ENCODE peak calls at places on chromosomes 6 and 20, in ten cellular contexts. One of them, this sample, is unnamed.
A peak's percentile ranks its signal among the peaks of the same experiment; 100 is the strongest.

GRCh38 chr6:70811788-70812187 is 144.1 kb downstream of the SMAP1 start:
- DNase-seq in adrenal gland: no peak
- DNase-seq in H1: no peak
- DNase-seq in body of pancreas: no peak
- DNase-seq in A549: no peak
- DNase-seq in GM12878: no peak
- DNase-seq in HepG2: no peak
- DNase-seq in thyroid gland: no peak
- DNase-seq in sigmoid colon: no peak
- DNase-seq in tibial nerve: no peak
- DNase-seq in this sample: no peak

GRCh38 chr20:56995635-56996075 is 270.8 kb downstream of the BMP7 start:
- DNase-seq in adrenal gland: no peak
- DNase-seq in H1: peak; percentile 49
- DNase-seq in body of pancreas: peak; percentile 21
- DNase-seq in A549: peak; percentile 45
- DNase-seq in GM12878: no peak
- DNase-seq in HepG2: peak; percentile 23
- DNase-seq in thyroid gland: peak; percentile 7
- DNase-seq in sigmoid colon: no peak
- DNase-seq in tibial nerve: no peak
- DNase-seq in this sample: no peak

GRCh38 chr6:45326698-45327417 is 1.3 kb upstream of the RUNX2 start:
- DNase-seq in adrenal gland: no peak
- DNase-seq in H1: no peak
- DNase-seq in body of pancreas: no peak
- DNase-seq in A549: no peak
- DNase-seq in GM12878: no peak
- DNase-seq in HepG2: no peak
- DNase-seq in thyroid gland: no peak
- DNase-seq in sigmoid colon: no peak
- DNase-seq in tibial nerve: no peak
- DNase-seq in this sample: no peak

GRCh38 chr20:4183361-4183760 is 168.0 kb upstream of the RNF24 start:
- DNase-seq in adrenal gland: no peak
- DNase-seq in H1: no peak
- DNase-seq in body of pancreas: no peak
- DNase-seq in A549: no peak
- DNase-seq in GM12878: no peak
- DNase-seq in HepG2: no peak
- DNase-seq in thyroid gland: no peak
- DNase-seq in sigmoid colon: peak; percentile 56
- DNase-seq in tibial nerve: no peak
- DNase-seq in this sample: no peak

GRCh38 chr6:45946352-45946751 is 69.3 kb downstream of the CLIC5 start:
- DNase-seq in adrenal gland: peak; percentile 24
- DNase-seq in H1: no peak
- DNase-seq in body of pancreas: peak; percentile 16
- DNase-seq in A549: no peak
- DNase-seq in GM12878: no peak
- DNase-seq in HepG2: peak; percentile 25
- DNase-seq in thyroid gland: peak; percentile 40
- DNase-seq in sigmoid colon: peak; percentile 67
- DNase-seq in tibial nerve: peak; percentile 26
- DNase-seq in this sample: no peak

GRCh38 chr20:23528867-23529431 is 38.0 kb downstream of the CST8 start:
- DNase-seq in adrenal gland: no peak
- DNase-seq in H1: no peak
- DNase-seq in body of pancreas: no peak
- DNase-seq in A549: no peak
- DNase-seq in GM12878: no peak
- DNase-seq in HepG2: no peak
- DNase-seq in thyroid gland: no peak
- DNase-seq in sigmoid colon: no peak
- DNase-seq in tibial nerve: no peak
- DNase-seq in this sample: no peak

GRCh38 chr6:20604159-20604558 is 69.9 kb downstream of the CDKAL1 start:
- DNase-seq in adrenal gland: no peak
- DNase-seq in H1: no peak
- DNase-seq in body of pancreas: no peak
- DNase-seq in A549: no peak
- DNase-seq in GM12878: no peak
- DNase-seq in HepG2: no peak
- DNase-seq in thyroid gland: no peak
- DNase-seq in sigmoid colon: no peak
- DNase-seq in tibial nerve: no peak
- DNase-seq in this sample: no peak

GRCh38 chr6:12103158-12103557 is 91.0 kb downstream of the HIVEP1 start:
- DNase-seq in adrenal gland: no peak
- DNase-seq in H1: no peak
- DNase-seq in body of pancreas: no peak
- DNase-seq in A549: no peak
- DNase-seq in GM12878: no peak
- DNase-seq in HepG2: no peak
- DNase-seq in thyroid gland: no peak
- DNase-seq in sigmoid colon: no peak
- DNase-seq in tibial nerve: no peak
- DNase-seq in this sample: no peak

GRCh38 chr6:130132286-130132701 is 90.5 kb downstream of the SAMD3 start:
- DNase-seq in adrenal gland: no peak
- DNase-seq in H1: no peak
- DNase-seq in body of pancreas: no peak
- DNase-seq in A549: no peak
- DNase-seq in GM12878: no peak
- DNase-seq in HepG2: no peak
- DNase-seq in thyroid gland: no peak
- DNase-seq in sigmoid colon: no peak
- DNase-seq in tibial nerve: no peak
- DNase-seq in this sample: no peak

GRCh38 chr6:82995066-82995465 is 70.6 kb downstream of the UBE3D start:
- DNase-seq in adrenal gland: no peak
- DNase-seq in H1: no peak
- DNase-seq in body of pancreas: no peak
- DNase-seq in A549: no peak
- DNase-seq in GM12878: no peak
- DNase-seq in HepG2: no peak
- DNase-seq in thyroid gland: no peak
- DNase-seq in sigmoid colon: no peak
- DNase-seq in tibial nerve: no peak
- DNase-seq in this sample: no peak

GRCh38 chr20:23544133-23544532 is 24.2 kb downstream of the CST9L start:
- DNase-seq in adrenal gland: no peak
- DNase-seq in H1: no peak
- DNase-seq in body of pancreas: no peak
- DNase-seq in A549: no peak
- DNase-seq in GM12878: no peak
- DNase-seq in HepG2: no peak
- DNase-seq in thyroid gland: no peak
- DNase-seq in sigmoid colon: no peak
- DNase-seq in tibial nerve: no peak
- DNase-seq in this sample: no peak

GRCh38 chr6:113558966-113559365 is 298.2 kb upstream of the MARCKS start:
- DNase-seq in adrenal gland: no peak
- DNase-seq in H1: no peak
- DNase-seq in body of pancreas: no peak
- DNase-seq in A549: no peak
- DNase-seq in GM12878: no peak
- DNase-seq in HepG2: no peak
- DNase-seq in thyroid gland: no peak
- DNase-seq in sigmoid colon: no peak
- DNase-seq in tibial nerve: no peak
- DNase-seq in this sample: no peak

DNA sequence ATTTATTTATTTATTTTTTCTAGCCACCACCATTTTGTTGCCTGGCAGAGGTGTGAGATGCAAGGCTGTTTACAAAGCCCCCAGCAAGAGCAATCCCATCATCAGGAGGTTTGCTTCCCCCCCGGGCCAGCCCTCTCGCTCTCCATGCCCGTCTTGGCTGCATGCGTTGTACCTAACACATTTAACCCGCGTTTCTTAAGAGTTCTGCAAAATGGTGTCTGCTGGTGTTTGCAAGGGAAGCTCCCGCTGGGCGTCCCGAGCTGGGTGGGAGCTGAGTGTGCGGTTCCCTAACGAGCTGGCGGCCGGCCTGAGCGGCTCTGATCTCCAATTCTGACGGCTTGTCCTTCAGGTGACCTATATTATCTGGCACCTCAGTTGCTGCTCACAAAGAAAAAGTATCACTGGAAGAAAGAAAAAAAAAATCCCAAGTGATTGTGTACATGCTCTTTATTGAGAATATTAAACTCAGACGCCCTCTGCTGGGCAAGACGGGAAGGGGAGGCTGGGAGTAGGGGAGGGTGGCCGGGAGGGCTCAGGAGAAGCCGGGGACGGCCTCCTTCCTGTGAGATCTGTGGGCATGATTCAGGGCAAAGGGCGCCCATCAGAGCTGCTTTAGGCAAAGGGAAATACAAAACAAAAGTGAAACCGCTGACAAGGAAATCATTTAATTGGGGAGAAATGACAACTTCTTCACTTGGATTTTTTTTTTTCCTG is 154.8 kb downstream of the BCAS1 start:
- DNase-seq in adrenal gland: peak; percentile 96
- DNase-seq in H1: peak; percentile 59
- DNase-seq in body of pancreas: peak; percentile 97
- DNase-seq in A549: peak; percentile 92
- DNase-seq in GM12878: peak; percentile 89
- DNase-seq in HepG2: peak; percentile 84
- DNase-seq in thyroid gland: peak; percentile 98
- DNase-seq in sigmoid colon: peak; percentile 96
- DNase-seq in tibial nerve: peak; percentile 98
- DNase-seq in this sample: peak; percentile 97
- TF ChIP-seq POLR2A in adrenal gland: no peak
- TF ChIP-seq POLR2A in H1: no peak
- TF ChIP-seq POLR2A in body of pancreas: no peak
- TF ChIP-seq POLR2A in A549: no peak
- TF ChIP-seq POLR2A in GM12878: peak; percentile 31
- TF ChIP-seq POLR2A in HepG2: no peak
- TF ChIP-seq POLR2A in thyroid gland: no peak
- TF ChIP-seq POLR2A in sigmoid colon: no peak
- TF ChIP-seq POLR2A in tibial nerve: no peak
- TF ChIP-seq POLR2A in this sample: no peak

GRCh38 chr6:7298113-7298512 is 14.9 kb downstream of the SSR1 start:
- DNase-seq in adrenal gland: no peak
- DNase-seq in H1: no peak
- DNase-seq in body of pancreas: no peak
- DNase-seq in A549: no peak
- DNase-seq in GM12878: no peak
- DNase-seq in HepG2: no peak
- DNase-seq in thyroid gland: no peak
- DNase-seq in sigmoid colon: no peak
- DNase-seq in tibial nerve: no peak
- DNase-seq in this sample: no peak

GRCh38 chr6:7292856-7293255 is 20.1 kb downstream of the SSR1 start:
- DNase-seq in adrenal gland: no peak
- DNase-seq in H1: no peak
- DNase-seq in body of pancreas: no peak
- DNase-seq in A549: no peak
- DNase-seq in GM12878: no peak
- DNase-seq in HepG2: no peak
- DNase-seq in thyroid gland: no peak
- DNase-seq in sigmoid colon: no peak
- DNase-seq in tibial nerve: no peak
- DNase-seq in this sample: no peak

GRCh38 chr6:7300890-7301289 is 12.1 kb downstream of the SSR1 start:
- DNase-seq in adrenal gland: no peak
- DNase-seq in H1: no peak
- DNase-seq in body of pancreas: no peak
- DNase-seq in A549: no peak
- DNase-seq in GM12878: no peak
- DNase-seq in HepG2: no peak
- DNase-seq in thyroid gland: no peak
- DNase-seq in sigmoid colon: no peak
- DNase-seq in tibial nerve: no peak
- DNase-seq in this sample: no peak

GRCh38 chr6:7296602-7297001 is 16.4 kb downstream of the SSR1 start:
- DNase-seq in adrenal gland: no peak
- DNase-seq in H1: no peak
- DNase-seq in body of pancreas: no peak
- DNase-seq in A549: no peak
- DNase-seq in GM12878: no peak
- DNase-seq in HepG2: no peak
- DNase-seq in thyroid gland: no peak
- DNase-seq in sigmoid colon: no peak
- DNase-seq in tibial nerve: no peak
- DNase-seq in this sample: no peak

DNA sequence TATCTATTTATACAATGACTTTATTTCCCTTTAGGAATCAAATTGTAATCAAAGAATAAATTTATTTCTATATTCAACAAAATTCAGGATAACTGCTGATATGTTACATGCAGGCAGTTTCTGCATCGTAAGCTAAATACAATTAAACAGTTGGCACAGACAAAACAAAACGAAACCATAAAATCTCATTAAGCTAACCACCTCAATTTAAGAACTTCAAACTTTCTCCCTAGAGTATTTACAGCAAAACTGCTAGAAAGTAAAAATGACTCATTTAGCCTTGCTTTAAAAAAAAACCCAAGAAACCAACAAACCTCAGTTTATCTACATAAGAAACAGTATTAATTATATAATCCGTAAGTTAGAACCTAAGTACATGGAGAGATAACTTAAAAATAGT is 17.1 kb downstream of the SSR1 start:
- DNase-seq in adrenal gland: no peak
- DNase-seq in H1: no peak
- DNase-seq in body of pancreas: no peak
- DNase-seq in A549: no peak
- DNase-seq in GM12878: no peak
- DNase-seq in HepG2: no peak
- DNase-seq in thyroid gland: no peak
- DNase-seq in sigmoid colon: no peak
- DNase-seq in tibial nerve: no peak
- DNase-seq in this sample: no peak
- TF ChIP-seq POLR2A in adrenal gland: no peak
- TF ChIP-seq POLR2A in H1: no peak
- TF ChIP-seq POLR2A in body of pancreas: no peak
- TF ChIP-seq POLR2A in A549: no peak
- TF ChIP-seq POLR2A in GM12878: no peak
- TF ChIP-seq POLR2A in HepG2: no peak
- TF ChIP-seq POLR2A in thyroid gland: no peak
- TF ChIP-seq POLR2A in sigmoid colon: no peak
- TF ChIP-seq POLR2A in tibial nerve: no peak
- TF ChIP-seq POLR2A in this sample: no peak

GRCh38 chr6:147321260-147321659 is 117.0 kb downstream of the STXBP5 start:
- DNase-seq in adrenal gland: no peak
- DNase-seq in H1: no peak
- DNase-seq in body of pancreas: no peak
- DNase-seq in A549: no peak
- DNase-seq in GM12878: no peak
- DNase-seq in HepG2: peak; percentile 71
- DNase-seq in thyroid gland: no peak
- DNase-seq in sigmoid colon: no peak
- DNase-seq in tibial nerve: no peak
- DNase-seq in this sample: no peak

GRCh38 chr6:147322299-147323162 is 118.3 kb downstream of the STXBP5 start:
- DNase-seq in adrenal gland: no peak
- DNase-seq in H1: no peak
- DNase-seq in body of pancreas: no peak
- DNase-seq in A549: no peak
- DNase-seq in GM12878: peak; percentile 54
- DNase-seq in HepG2: no peak
- DNase-seq in thyroid gland: no peak
- DNase-seq in sigmoid colon: no peak
- DNase-seq in tibial nerve: no peak
- DNase-seq in this sample: no peak
- TF ChIP-seq POLR2A in adrenal gland: no peak
- TF ChIP-seq POLR2A in H1: no peak
- TF ChIP-seq POLR2A in body of pancreas: no peak
- TF ChIP-seq POLR2A in A549: no peak
- TF ChIP-seq POLR2A in GM12878: peak; percentile 35
- TF ChIP-seq POLR2A in HepG2: no peak
- TF ChIP-seq POLR2A in thyroid gland: no peak
- TF ChIP-seq POLR2A in sigmoid colon: no peak
- TF ChIP-seq POLR2A in tibial nerve: no peak
- TF ChIP-seq POLR2A in this sample: no peak

GRCh38 chr6:162770955-162771354 is 43.2 kb downstream of the PACRG start:
- DNase-seq in adrenal gland: no peak
- DNase-seq in H1: no peak
- DNase-seq in body of pancreas: no peak
- DNase-seq in A549: no peak
- DNase-seq in GM12878: no peak
- DNase-seq in HepG2: no peak
- DNase-seq in thyroid gland: no peak
- DNase-seq in sigmoid colon: no peak
- DNase-seq in tibial nerve: no peak
- DNase-seq in this sample: no peak
- TF ChIP-seq POLR2A in adrenal gland: no peak
- TF ChIP-seq POLR2A in H1: no peak
- TF ChIP-seq POLR2A in body of pancreas: no peak
- TF ChIP-seq POLR2A in A549: no peak
- TF ChIP-seq POLR2A in GM12878: no peak
- TF ChIP-seq POLR2A in HepG2: no peak
- TF ChIP-seq POLR2A in thyroid gland: no peak
- TF ChIP-seq POLR2A in sigmoid colon: no peak
- TF ChIP-seq POLR2A in tibial nerve: no peak
- TF ChIP-seq POLR2A in this sample: no peak

This sample was measured in suprapubic skin.